ENCODE peak calls at places on chromosomes 12 and 14, in nine cellular contexts. One of them, this sample, is unnamed.

GRCh38 chr14:89399594-89400068 is 17.4 kb downstream of the FOXN3 start:
- DNase-seq in lower leg skin: no peak
- DNase-seq in astrocyte of the spinal cord: peak; percentile 88
- DNase-seq in PC-3: no peak
- DNase-seq in CD8-positive, alpha-beta T cell: no peak
- DNase-seq in tibial nerve: no peak
- DNase-seq in stomach: no peak
- DNase-seq in GM20000: no peak
- DNase-seq in OCI-LY7: peak; percentile 57
- DNase-seq in this sample: no peak

GRCh38 chr12:1348606-1349005 is 245.8 kb downstream of the FBXL14 start:
- DNase-seq in lower leg skin: no peak
- DNase-seq in astrocyte of the spinal cord: no peak
- DNase-seq in PC-3: no peak
- DNase-seq in CD8-positive, alpha-beta T cell: no peak
- DNase-seq in tibial nerve: no peak
- DNase-seq in stomach: no peak
- DNase-seq in GM20000: no peak
- DNase-seq in OCI-LY7: no peak
- DNase-seq in this sample: no peak

GRCh38 chr12:88509851-88510250 is 70.4 kb downstream of the KITLG start:
- DNase-seq in lower leg skin: no peak
- DNase-seq in astrocyte of the spinal cord: no peak
- DNase-seq in PC-3: no peak
- DNase-seq in CD8-positive, alpha-beta T cell: no peak
- DNase-seq in tibial nerve: no peak
- DNase-seq in stomach: no peak
- DNase-seq in GM20000: no peak
- DNase-seq in OCI-LY7: no peak
- DNase-seq in this sample: no peak

GRCh38 chr14:29227631-29228030 is 461.0 kb downstream of the FOXG1 start:
- DNase-seq in lower leg skin: no peak
- DNase-seq in astrocyte of the spinal cord: peak; percentile 48
- DNase-seq in PC-3: no peak
- DNase-seq in CD8-positive, alpha-beta T cell: no peak
- DNase-seq in tibial nerve: no peak
- DNase-seq in stomach: no peak
- DNase-seq in GM20000: no peak
- DNase-seq in OCI-LY7: no peak
- DNase-seq in this sample: no peak

GRCh38 chr14:53528114-53528513 is 375.0 kb upstream of the DDHD1 start:
- DNase-seq in lower leg skin: no peak
- DNase-seq in astrocyte of the spinal cord: no peak
- DNase-seq in PC-3: no peak
- DNase-seq in CD8-positive, alpha-beta T cell: no peak
- DNase-seq in tibial nerve: no peak
- DNase-seq in stomach: no peak
- DNase-seq in GM20000: no peak
- DNase-seq in OCI-LY7: no peak
- DNase-seq in this sample: no peak

GRCh38 chr12:19185262-19185929 is 55.9 kb downstream of the PLEKHA5 start:
- DNase-seq in lower leg skin: no peak
- DNase-seq in astrocyte of the spinal cord: no peak
- DNase-seq in PC-3: no peak
- DNase-seq in CD8-positive, alpha-beta T cell: no peak
- DNase-seq in tibial nerve: no peak
- DNase-seq in stomach: no peak
- DNase-seq in GM20000: no peak
- DNase-seq in OCI-LY7: no peak
- DNase-seq in this sample: no peak

GRCh38 chr14:80223696-80224465 is 12.6 kb upstream of the DIO2 start:
- DNase-seq in lower leg skin: no peak
- DNase-seq in astrocyte of the spinal cord: no peak
- DNase-seq in PC-3: no peak
- DNase-seq in CD8-positive, alpha-beta T cell: no peak
- DNase-seq in tibial nerve: no peak
- DNase-seq in stomach: no peak
- DNase-seq in GM20000: no peak
- DNase-seq in OCI-LY7: no peak
- DNase-seq in this sample: no peak

GRCh38 chr12:80178846-80179245 is 79.5 kb downstream of the OTOGL start:
- DNase-seq in lower leg skin: no peak
- DNase-seq in astrocyte of the spinal cord: no peak
- DNase-seq in PC-3: no peak
- DNase-seq in CD8-positive, alpha-beta T cell: no peak
- DNase-seq in tibial nerve: no peak
- DNase-seq in stomach: no peak
- DNase-seq in GM20000: peak; percentile 14
- DNase-seq in OCI-LY7: no peak
- DNase-seq in this sample: no peak

DNA sequence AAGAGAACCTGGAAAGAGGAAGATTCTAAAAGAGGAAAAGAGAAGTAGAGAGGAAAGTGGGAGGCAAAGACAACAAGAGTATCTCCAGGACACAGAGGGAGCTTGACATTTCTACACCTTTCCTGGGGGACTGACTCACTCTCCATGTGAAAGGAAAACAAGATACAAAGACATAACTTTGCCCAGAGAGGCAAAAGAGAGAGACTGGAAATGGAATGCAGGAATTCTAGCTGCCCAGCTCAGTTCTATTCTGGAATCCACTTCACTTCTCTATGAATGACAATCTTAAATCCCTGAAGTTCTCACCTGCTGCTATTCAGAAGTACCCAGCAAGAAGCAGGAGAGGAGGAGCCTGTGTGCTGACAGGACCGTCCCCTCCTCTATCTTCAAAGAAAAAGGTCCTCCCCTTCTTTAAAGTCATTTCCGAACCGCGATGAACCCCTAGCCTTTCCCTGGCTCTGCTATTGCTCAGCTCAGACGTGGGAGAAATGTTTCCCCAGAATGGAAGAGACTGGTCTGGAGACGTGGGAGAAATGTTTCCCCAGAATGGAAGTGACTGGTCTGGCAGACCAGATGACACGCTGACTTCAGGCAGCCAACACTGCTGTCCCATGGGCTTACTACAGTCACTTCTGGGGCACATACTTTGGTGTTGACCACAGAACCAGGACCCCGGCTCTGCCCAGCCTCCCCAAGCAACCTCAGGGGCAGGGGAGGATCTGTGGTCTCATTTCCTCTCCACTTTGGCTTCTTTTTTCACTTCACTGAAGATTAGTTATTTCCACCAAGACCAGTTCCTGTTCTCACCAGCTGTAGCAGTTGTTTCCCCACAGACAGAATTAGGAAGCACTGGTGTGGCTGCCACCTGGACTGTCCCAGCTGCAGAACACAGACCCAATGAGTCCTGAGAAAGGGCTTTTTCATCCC is 8.3 kb downstream of the FMNL3 start:
- DNase-seq in lower leg skin: no peak
- DNase-seq in astrocyte of the spinal cord: peak; percentile 67
- DNase-seq in PC-3: peak; percentile 19
- DNase-seq in CD8-positive, alpha-beta T cell: no peak
- DNase-seq in tibial nerve: no peak
- DNase-seq in stomach: no peak
- DNase-seq in GM20000: peak; percentile 72
- DNase-seq in OCI-LY7: peak; percentile 88
- DNase-seq in this sample: no peak
- TF ChIP-seq CTCF in lower leg skin: no peak
- TF ChIP-seq CTCF in astrocyte of the spinal cord: no peak
- TF ChIP-seq CTCF in PC-3: no peak
- TF ChIP-seq CTCF in CD8-positive, alpha-beta T cell: no peak
- TF ChIP-seq CTCF in tibial nerve: no peak
- TF ChIP-seq CTCF in stomach: no peak
- TF ChIP-seq CTCF in GM20000: no peak
- TF ChIP-seq CTCF in OCI-LY7: no peak
- TF ChIP-seq CTCF in this sample: no peak

GRCh38 chr14:104868811-104869572 is 3.9 kb downstream of the CEP170B start:
- DNase-seq in lower leg skin: no peak
- DNase-seq in astrocyte of the spinal cord: no peak
- DNase-seq in PC-3: no peak
- DNase-seq in CD8-positive, alpha-beta T cell: no peak
- DNase-seq in tibial nerve: no peak
- DNase-seq in stomach: no peak
- DNase-seq in GM20000: no peak
- DNase-seq in OCI-LY7: no peak
- DNase-seq in this sample: no peak

GRCh38 chr14:104866451-104867370 is 1.6 kb downstream of the CEP170B start:
- DNase-seq in lower leg skin: no peak
- DNase-seq in astrocyte of the spinal cord: no peak
- DNase-seq in PC-3: no peak
- DNase-seq in CD8-positive, alpha-beta T cell: no peak
- DNase-seq in tibial nerve: no peak
- DNase-seq in stomach: no peak
- DNase-seq in GM20000: no peak
- DNase-seq in OCI-LY7: no peak
- DNase-seq in this sample: no peak

GRCh38 chr14:104869669-104870367 is 4.8 kb downstream of the CEP170B start:
- DNase-seq in lower leg skin: no peak
- DNase-seq in astrocyte of the spinal cord: no peak
- DNase-seq in PC-3: no peak
- DNase-seq in CD8-positive, alpha-beta T cell: no peak
- DNase-seq in tibial nerve: no peak
- DNase-seq in stomach: no peak
- DNase-seq in GM20000: no peak
- DNase-seq in OCI-LY7: no peak
- DNase-seq in this sample: no peak

GRCh38 chr14:104867371-104868059 is 2.4 kb downstream of the CEP170B start:
- DNase-seq in lower leg skin: no peak
- DNase-seq in astrocyte of the spinal cord: no peak
- DNase-seq in PC-3: no peak
- DNase-seq in CD8-positive, alpha-beta T cell: no peak
- DNase-seq in tibial nerve: no peak
- DNase-seq in stomach: no peak
- DNase-seq in GM20000: no peak
- DNase-seq in OCI-LY7: no peak
- DNase-seq in this sample: no peak

GRCh38 chr14:104868060-104868740 is 3.1 kb downstream of the CEP170B start:
- DNase-seq in lower leg skin: no peak
- DNase-seq in astrocyte of the spinal cord: no peak
- DNase-seq in PC-3: no peak
- DNase-seq in CD8-positive, alpha-beta T cell: no peak
- DNase-seq in tibial nerve: no peak
- DNase-seq in stomach: no peak
- DNase-seq in GM20000: no peak
- DNase-seq in OCI-LY7: no peak
- DNase-seq in this sample: peak; percentile 43
- TF ChIP-seq CTCF in lower leg skin: no peak
- TF ChIP-seq CTCF in astrocyte of the spinal cord: no peak
- TF ChIP-seq CTCF in PC-3: no peak
- TF ChIP-seq CTCF in CD8-positive, alpha-beta T cell: no peak
- TF ChIP-seq CTCF in tibial nerve: no peak
- TF ChIP-seq CTCF in stomach: no peak
- TF ChIP-seq CTCF in GM20000: no peak
- TF ChIP-seq CTCF in OCI-LY7: no peak
- TF ChIP-seq CTCF in this sample: no peak

GRCh38 chr12:68070957-68071356 is 81.7 kb downstream of the IFNG-AS1 start:
- DNase-seq in lower leg skin: no peak
- DNase-seq in astrocyte of the spinal cord: no peak
- DNase-seq in PC-3: no peak
- DNase-seq in CD8-positive, alpha-beta T cell: no peak
- DNase-seq in tibial nerve: no peak
- DNase-seq in stomach: no peak
- DNase-seq in GM20000: no peak
- DNase-seq in OCI-LY7: no peak
- DNase-seq in this sample: no peak

GRCh38 chr12:68065163-68065562 is 75.9 kb downstream of the IFNG-AS1 start:
- DNase-seq in lower leg skin: no peak
- DNase-seq in astrocyte of the spinal cord: no peak
- DNase-seq in PC-3: no peak
- DNase-seq in CD8-positive, alpha-beta T cell: no peak
- DNase-seq in tibial nerve: no peak
- DNase-seq in stomach: no peak
- DNase-seq in GM20000: no peak
- DNase-seq in OCI-LY7: no peak
- DNase-seq in this sample: no peak

GRCh38 chr12:68065687-68066086 is 76.4 kb downstream of the IFNG-AS1 start:
- DNase-seq in lower leg skin: no peak
- DNase-seq in astrocyte of the spinal cord: no peak
- DNase-seq in PC-3: no peak
- DNase-seq in CD8-positive, alpha-beta T cell: no peak
- DNase-seq in tibial nerve: no peak
- DNase-seq in stomach: no peak
- DNase-seq in GM20000: no peak
- DNase-seq in OCI-LY7: peak; percentile 18
- DNase-seq in this sample: no peak

GRCh38 chr12:68069276-68069675 is 80.0 kb downstream of the IFNG-AS1 start:
- DNase-seq in lower leg skin: no peak
- DNase-seq in astrocyte of the spinal cord: no peak
- DNase-seq in PC-3: no peak
- DNase-seq in CD8-positive, alpha-beta T cell: no peak
- DNase-seq in tibial nerve: no peak
- DNase-seq in stomach: no peak
- DNase-seq in GM20000: no peak
- DNase-seq in OCI-LY7: no peak
- DNase-seq in this sample: no peak

DNA sequence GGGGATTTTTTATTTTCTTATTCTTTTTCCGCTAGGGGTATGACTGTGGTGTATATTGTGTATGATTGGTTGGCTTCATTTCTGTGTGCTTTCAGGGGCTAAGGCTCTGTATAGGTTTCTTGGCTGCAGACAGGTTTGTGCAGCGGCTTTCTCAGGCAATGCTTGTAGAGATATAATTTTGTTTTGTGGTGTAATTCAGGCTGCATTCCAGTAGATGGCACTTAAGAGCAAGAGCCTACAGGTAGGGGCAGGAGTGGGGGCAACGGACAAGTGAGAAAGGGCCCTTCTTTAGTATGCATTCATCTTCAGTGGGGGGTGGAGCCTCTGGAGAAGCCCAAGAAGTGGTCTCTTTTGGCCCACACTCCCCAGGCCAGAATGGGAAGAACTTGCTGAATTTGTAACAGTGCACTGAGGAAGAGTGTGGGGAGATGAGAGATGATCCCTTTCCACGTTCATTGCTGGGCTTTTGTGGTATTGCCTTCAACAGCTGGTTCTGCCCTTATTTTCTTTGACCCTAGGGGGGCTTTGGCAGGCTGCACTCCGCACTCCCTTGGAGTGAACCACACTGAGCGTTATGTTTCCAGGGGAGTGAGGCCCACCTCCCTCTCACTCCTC is 78.6 kb downstream of the IFNG-AS1 start:
- DNase-seq in lower leg skin: no peak
- DNase-seq in astrocyte of the spinal cord: no peak
- DNase-seq in PC-3: peak; percentile 44
- DNase-seq in CD8-positive, alpha-beta T cell: no peak
- DNase-seq in tibial nerve: no peak
- DNase-seq in stomach: no peak
- DNase-seq in GM20000: no peak
- DNase-seq in OCI-LY7: peak; percentile 37
- DNase-seq in this sample: no peak
- TF ChIP-seq CTCF in lower leg skin: no peak
- TF ChIP-seq CTCF in astrocyte of the spinal cord: peak; percentile 45
- TF ChIP-seq CTCF in PC-3: peak; percentile 79
- TF ChIP-seq CTCF in CD8-positive, alpha-beta T cell: no peak
- TF ChIP-seq CTCF in tibial nerve: no peak
- TF ChIP-seq CTCF in stomach: no peak
- TF ChIP-seq CTCF in GM20000: no peak
- TF ChIP-seq CTCF in OCI-LY7: peak; percentile 78
- TF ChIP-seq CTCF in this sample: no peak

DNA sequence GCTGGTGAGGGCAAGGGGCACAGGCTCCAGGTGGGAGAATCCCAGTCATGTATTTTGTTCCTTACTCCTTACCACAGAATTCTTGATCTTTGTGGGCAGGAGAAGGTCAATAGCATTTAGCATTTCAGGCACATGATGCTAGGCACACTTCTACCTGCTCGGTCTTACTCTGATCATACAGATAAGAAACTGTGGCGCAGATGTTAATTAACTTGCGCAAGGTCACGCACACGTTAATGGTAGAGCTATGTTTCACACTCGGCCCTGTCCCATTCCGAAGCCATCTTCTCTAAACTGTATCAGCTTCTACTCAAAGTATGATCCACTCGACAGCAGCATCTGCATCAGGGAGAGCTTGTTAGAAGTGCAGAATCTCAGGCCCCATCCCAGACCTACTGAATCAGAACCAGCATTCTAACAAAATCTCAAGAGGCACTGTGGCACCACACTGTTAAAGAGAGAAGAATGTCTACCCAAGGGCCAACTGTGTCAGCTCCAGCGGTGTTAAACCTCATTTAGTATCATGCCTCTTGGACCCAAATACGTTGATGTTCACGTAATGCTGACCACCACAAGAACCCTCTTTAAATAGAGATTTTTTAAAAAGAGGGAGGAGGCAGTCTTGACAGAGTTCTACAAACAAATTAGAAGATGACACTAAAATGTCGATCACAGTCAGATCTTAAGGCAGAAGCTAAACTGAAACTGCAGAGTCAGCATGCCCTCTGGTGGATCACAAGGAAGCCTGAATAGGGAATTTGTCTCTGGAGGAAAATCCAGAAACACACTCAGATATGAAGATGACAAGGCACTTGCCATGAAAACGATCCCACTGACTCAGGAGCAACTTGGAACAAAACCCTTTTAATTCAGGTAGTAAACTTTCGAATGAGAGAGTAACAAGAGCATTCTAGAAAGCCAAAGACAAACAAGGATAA is 7.3 kb downstream of the STXBP6 start:
- DNase-seq in lower leg skin: no peak
- DNase-seq in astrocyte of the spinal cord: peak; percentile 54
- DNase-seq in PC-3: peak; percentile 24
- DNase-seq in CD8-positive, alpha-beta T cell: no peak
- DNase-seq in tibial nerve: peak; percentile 17
- DNase-seq in stomach: no peak
- DNase-seq in GM20000: no peak
- DNase-seq in OCI-LY7: no peak
- DNase-seq in this sample: no peak
- TF ChIP-seq CTCF in lower leg skin: no peak
- TF ChIP-seq CTCF in astrocyte of the spinal cord: peak; percentile 67
- TF ChIP-seq CTCF in PC-3: peak; percentile 37
- TF ChIP-seq CTCF in CD8-positive, alpha-beta T cell: no peak
- TF ChIP-seq CTCF in tibial nerve: no peak
- TF ChIP-seq CTCF in stomach: peak; percentile 39
- TF ChIP-seq CTCF in GM20000: no peak
- TF ChIP-seq CTCF in OCI-LY7: peak; percentile 23
- TF ChIP-seq CTCF in this sample: no peak

This sample was measured in CD14-positive monocyte.